ENCODE peak calls at places on chromosomes 7 and 10, in six cellular contexts. S is cardiac muscle cell, C is uterus, U is endodermal cell, Y is thyroid gland, M is HepG2. J is an unnamed sample.

GRCh38 chr7:35849158-35849831 is 48.4 kb downstream of the SEPTIN7 start:
- DNase-seq in S (no peak), C (no peak), U (peak), Y (no peak), M (no peak), J (no peak)

GRCh38 chr10:101028446-101029244 is 2.3 kb downstream of the PDZD7 start:
- DNase-seq in S (no peak), C (no peak), U (no peak), Y (peak), M (no peak), J (no peak)

GRCh38 chr10:10765017-10765416 is 252.7 kb upstream of the CELF2 start:
- DNase-seq in S (no peak), C (no peak), U (no peak), Y (no peak), M (no peak), J (no peak)

GRCh38 chr7:103660455-103661371 is 214.7 kb upstream of the SLC26A5 start:
- DNase-seq in S (no peak), C (no peak), U (no peak), Y (no peak), M (peak), J (no peak)

GRCh38 chr10:93198401-93199175 is 124.9 kb downstream of the CYP26A1 start:
- DNase-seq in S (peak), C (no peak), U (peak), Y (peak), M (no peak), J (peak)

GRCh38 chr10:21493841-21494220 is 31.7 kb downstream of the SKIDA1 start:
- DNase-seq in S (no peak), C (no peak), U (no peak), Y (no peak), M (no peak), J (no peak)

GRCh38 chr10:48494611-48495010 is 110.3 kb downstream of the ARHGAP22 start:
- DNase-seq in S (no peak), C (no peak), U (no peak), Y (no peak), M (no peak), J (no peak)

GRCh38 chr7:100887955-100888481 is 1.5 kb downstream of the UFSP1 start:
- DNase-seq in S (no peak), C (no peak), U (no peak), Y (no peak), M (no peak), J (no peak)

GRCh38 chr10:62625484-62625883 is 179.0 kb upstream of the ADO start:
- DNase-seq in S (no peak), C (no peak), U (no peak), Y (no peak), M (no peak), J (no peak)

GRCh38 chr10:110350812-110351211 is 46.1 kb upstream of the SMNDC1 start:
- DNase-seq in S (no peak), C (no peak), U (no peak), Y (no peak), M (no peak), J (no peak)

GRCh38 chr10:33901166-33901565 is 566.7 kb upstream of the NRP1 start:
- DNase-seq in S (no peak), C (peak), U (no peak), Y (no peak), M (no peak), J (peak)

GRCh38 chr7:66296001-66296521 is 90.9 kb downstream of the TPST1 start:
- DNase-seq in S (no peak), C (no peak), U (no peak), Y (no peak), M (no peak), J (no peak)

GRCh38 chr10:128210215-128211063 is 84.2 kb upstream of the MKI67 start:
- DNase-seq in S (peak), C (peak), U (peak), Y (peak), M (peak), J (peak)

GRCh38 chr10:72053690-72054089 is 34.7 kb downstream of the SPOCK2 start:
- DNase-seq in S (no peak), C (no peak), U (no peak), Y (no peak), M (no peak), J (no peak)

GRCh38 chr10:30538086-30538485 is 91.5 kb downstream of the LYZL2 start:
- DNase-seq in S (no peak), C (no peak), U (peak), Y (no peak), M (peak), J (no peak)

GRCh38 chr10:47047127-47047504 is 135.9 kb downstream of the PTPN20 start:
- DNase-seq in S (no peak), C (no peak), U (peak), Y (no peak), M (no peak), J (no peak)

GRCh38 chr10:101694674-101695403 is at the start of gene FBXW4:
- DNase-seq in S (peak), C (peak), U (peak), Y (peak), M (peak), J (peak)

GRCh38 chr10:107728807-107729206 is 564.3 kb upstream of the SORCS1 start:
- DNase-seq in S (no peak), C (no peak), U (no peak), Y (no peak), M (no peak), J (no peak)

GRCh38 chr7:139985811-139986210 is 76.9 kb downstream of the PARP12 start:
- DNase-seq in S (no peak), C (no peak), U (no peak), Y (no peak), M (no peak), J (no peak)

GRCh38 chr7:139989366-139990141 is 73.2 kb downstream of the PARP12 start:
- DNase-seq in S (no peak), C (no peak), U (no peak), Y (no peak), M (no peak), J (no peak)

GRCh38 chr7:139990571-139990970 is 72.2 kb downstream of the PARP12 start:
- DNase-seq in S (no peak), C (no peak), U (no peak), Y (no peak), M (no peak), J (no peak)

GRCh38 chr7:139990142-139990535 is 72.6 kb downstream of the PARP12 start:
- DNase-seq in S (no peak), C (no peak), U (no peak), Y (no peak), M (no peak), J (no peak)

GRCh38 chr7:139987691-139988516 is 74.8 kb downstream of the PARP12 start:
- DNase-seq in S (no peak), C (no peak), U (no peak), Y (no peak), M (no peak), J (no peak)
- TF ChIP-seq CTCF in S (no peak), C (no peak), U (peak), Y (no peak), M (no peak), J (no peak)

DNA sequence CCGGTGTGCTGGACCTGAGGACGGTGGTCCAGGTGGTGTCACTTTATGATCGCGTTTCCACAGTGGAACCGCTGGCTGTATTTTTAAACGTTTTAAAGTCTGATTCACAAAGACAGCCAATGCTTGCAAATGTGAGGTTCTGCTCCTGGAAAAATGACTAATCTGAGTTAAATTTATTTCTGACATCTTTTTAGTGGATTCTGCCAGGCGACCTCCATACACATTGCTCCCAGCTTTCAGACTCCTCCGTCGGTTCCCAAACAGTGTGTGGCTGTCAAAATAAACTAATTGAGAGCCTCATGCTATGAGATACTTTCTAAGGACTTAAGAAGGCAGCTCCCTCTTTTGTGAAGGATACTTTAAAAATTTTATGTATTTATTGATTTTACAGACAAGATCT is 12.7 kb upstream of the TTYH3 start:
- DNase-seq in S (no peak), C (no peak), U (no peak), Y (no peak), M (no peak), J (no peak)
- H3K4me3 ChIP-seq in S (no peak), C (no peak), U (no peak), Y (no peak), M (no peak), J (no peak)

GRCh38 chr10:132451506-132452215 is 54.7 kb downstream of the PWWP2B start:
- DNase-seq in S (no peak), C (no peak), U (peak), Y (no peak), M (no peak), J (no peak)
- H3K27ac ChIP-seq in S (peak), C (no peak), U (no peak), Y (no peak), M (no peak), J (no peak)

GRCh38 chr7:110595694-110596093 is 495.2 kb upstream of the LRRN3 start:
- DNase-seq in S (peak), C (no peak), U (no peak), Y (no peak), M (no peak), J (no peak)
- TF ChIP-seq CTCF in S (no peak), C (no peak), U (peak), Y (no peak), M (no peak), J (no peak)

GRCh38 chr10:3741688-3742461 is 43.1 kb downstream of the KLF6 start:
- DNase-seq in S (no peak), C (no peak), U (no peak), Y (no peak), M (no peak), J (no peak)
- H3K4me3 ChIP-seq in S (no peak), C (no peak), U (no peak), Y (no peak), M (no peak), J (peak)

GRCh38 chr10:114879093-114879492 is 57.5 kb downstream of the FHIP2A start:
- DNase-seq in S (no peak), C (no peak), U (no peak), Y (no peak), M (no peak), J (no peak)
- H3K27ac ChIP-seq in S (no peak), C (no peak), U (no peak), Y (no peak), M (no peak), J (no peak)

GRCh38 chr7:80047856-80048459 is 86.7 kb upstream of the GNAI1 start:
- DNase-seq in S (no peak), C (no peak), U (no peak), Y (no peak), M (no peak), J (no peak)
- TF ChIP-seq CTCF in S (peak), C (no peak), U (peak), Y (no peak), M (no peak), J (no peak)

GRCh38 chr7:4744391-4745264 is 30.8 kb upstream of the AP5Z1 start:
- DNase-seq in S (peak), C (peak), U (peak), Y (peak), M (peak), J (peak)

GRCh38 chr7:4747013-4747412 is 28.4 kb upstream of the AP5Z1 start:
- DNase-seq in S (no peak), C (no peak), U (no peak), Y (no peak), M (no peak), J (no peak)

GRCh38 chr7:4745971-4746919 is 29.2 kb upstream of the AP5Z1 start:
- DNase-seq in S (no peak), C (no peak), U (peak), Y (no peak), M (peak), J (no peak)

GRCh38 chr7:4747746-4748145 is 27.7 kb upstream of the AP5Z1 start:
- DNase-seq in S (no peak), C (no peak), U (no peak), Y (no peak), M (no peak), J (no peak)

DNA sequence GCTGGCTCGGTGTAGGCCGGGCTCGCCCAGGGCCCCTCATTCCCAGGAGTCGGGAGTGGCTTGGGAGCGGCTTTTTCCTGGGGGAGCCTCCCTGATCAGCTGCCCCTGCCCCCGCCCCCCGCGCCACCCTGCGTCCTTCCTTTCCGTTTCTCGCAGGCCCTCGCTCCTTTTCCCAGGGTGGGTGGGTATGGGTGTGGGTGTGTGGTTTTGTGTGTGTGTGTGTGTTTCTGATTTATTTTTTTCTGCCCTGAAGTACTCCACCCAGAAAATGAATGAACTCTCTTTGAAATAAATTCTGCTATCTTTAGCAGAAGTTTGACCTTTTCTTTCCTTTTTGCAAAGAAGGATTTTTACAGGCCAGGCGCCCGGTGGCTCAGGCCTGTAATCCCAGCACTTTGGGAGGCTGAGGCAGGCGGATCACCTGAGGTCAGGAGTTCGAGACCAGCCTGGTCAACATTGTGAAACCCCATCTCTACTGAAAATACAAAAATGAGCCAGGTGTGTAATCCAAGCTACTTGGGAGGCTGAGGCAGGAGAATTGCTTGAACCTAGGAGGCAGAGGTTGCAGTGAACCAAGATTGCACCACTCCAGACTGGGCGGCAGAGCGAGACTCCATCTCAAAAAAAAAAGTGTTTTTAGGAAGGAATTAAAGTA is 30.0 kb upstream of the AP5Z1 start:
- DNase-seq in S (no peak), C (no peak), U (no peak), Y (no peak), M (no peak), J (no peak)
- H3K4me3 ChIP-seq in S (no peak), C (peak), U (peak), Y (no peak), M (peak), J (peak)

DNA sequence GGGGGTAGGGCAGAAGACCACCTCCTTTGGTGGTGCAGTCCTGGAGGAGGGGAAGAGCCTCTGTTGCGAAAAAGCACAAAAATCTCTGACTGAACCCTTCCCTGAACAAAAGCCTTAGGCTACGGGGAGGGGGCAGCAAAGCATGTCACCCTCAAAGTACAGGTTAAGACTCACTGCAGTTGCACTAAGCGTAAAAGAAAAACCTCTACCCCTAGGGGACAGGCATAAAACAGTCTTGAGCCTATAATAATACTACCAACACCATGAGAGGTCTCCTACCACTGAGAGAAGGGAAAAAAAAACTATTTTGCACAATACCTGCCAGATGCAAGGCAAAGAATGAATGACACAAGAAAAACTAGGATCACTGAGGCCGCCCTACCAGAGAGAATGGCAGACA is 17.3 kb downstream of the TNPO3 start:
- DNase-seq in S (no peak), C (no peak), U (no peak), Y (no peak), M (no peak), J (no peak)
- H3K27ac ChIP-seq in S (peak), C (no peak), U (no peak), Y (no peak), M (no peak), J (no peak)

GRCh38 chr10:7826971-7827370 is 8.7 kb downstream of the TAF3 start:
- DNase-seq in S (peak), C (no peak), U (peak), Y (no peak), M (no peak), J (no peak)
- TF ChIP-seq CTCF in S (peak), C (no peak), U (no peak), Y (no peak), M (no peak), J (no peak)

J was measured in heart right ventricle.